ENCODE peak calls at places on chromosomes 12 and 14, in six cellular contexts. G is Peyer's patch, V is SK-N-SH, Z is Panc1, L is choroid plexus epithelial cell, Q is AG09309. N is an unnamed sample.

GRCh38 chr12:10366875-10367274 is 23.0 kb downstream of the KLRK1 start:
- DNase-seq in G (no peak), V (no peak), Z (no peak), L (peak), Q (no peak), N (no peak)

GRCh38 chr12:116774020-116774419 is 35.9 kb downstream of the RNFT2 start:
- DNase-seq in G (no peak), V (no peak), Z (no peak), L (no peak), Q (no peak), N (no peak)

GRCh38 chr12:11067514-11067913 is 5.4 kb upstream of the TAS2R46 start:
- DNase-seq in G (no peak), V (no peak), Z (no peak), L (peak), Q (no peak), N (no peak)

GRCh38 chr12:93127582-93128331 is 198.7 kb upstream of the EEA1 start:
- DNase-seq in G (no peak), V (no peak), Z (no peak), L (peak), Q (peak), N (no peak)

GRCh38 chr14:53912121-53912520 is 44.5 kb downstream of the BMP4 start:
- DNase-seq in G (no peak), V (no peak), Z (no peak), L (no peak), Q (no peak), N (no peak)

GRCh38 chr12:104510873-104511243 is 54.1 kb downstream of the CHST11 start:
- DNase-seq in G (no peak), V (no peak), Z (no peak), L (no peak), Q (no peak), N (no peak)

GRCh38 chr12:2582631-2583616 is 211.8 kb upstream of the FKBP4 start:
- DNase-seq in G (no peak), V (peak), Z (no peak), L (peak), Q (no peak), N (peak)

GRCh38 chr14:56759633-56760032 is 50.6 kb downstream of the OTX2 start:
- DNase-seq in G (no peak), V (no peak), Z (no peak), L (no peak), Q (no peak), N (no peak)

GRCh38 chr14:22979748-22980392 is 2.5 kb downstream of the AJUBA start:
- DNase-seq in G (no peak), V (no peak), Z (no peak), L (no peak), Q (no peak), N (no peak)

GRCh38 chr12:124359671-124360581 is 65.0 kb downstream of the RFLNA start:
- DNase-seq in G (no peak), V (peak), Z (no peak), L (peak), Q (no peak), N (no peak)

GRCh38 chr12:14307004-14307403 is 58.5 kb upstream of the ATF7IP start:
- DNase-seq in G (no peak), V (no peak), Z (no peak), L (no peak), Q (no peak), N (no peak)

GRCh38 chr12:132083731-132084641 is 60.1 kb downstream of the DDX51 start:
- DNase-seq in G (peak), V (peak), Z (peak), L (peak), Q (peak), N (peak)

GRCh38 chr12:21615441-21615840 is 10.8 kb upstream of the GYS2 start:
- DNase-seq in G (no peak), V (no peak), Z (no peak), L (peak), Q (no peak), N (no peak)

GRCh38 chr14:64513271-64513670 is 8.7 kb downstream of the ZBTB1 start:
- DNase-seq in G (no peak), V (no peak), Z (no peak), L (no peak), Q (no peak), N (no peak)

GRCh38 chr12:114288071-114288470 is 117.9 kb downstream of the TBX5 start:
- DNase-seq in G (no peak), V (no peak), Z (no peak), L (no peak), Q (peak), N (no peak)

GRCh38 chr14:103889313-103890051 is 38.8 kb upstream of the TDRD9 start:
- DNase-seq in G (no peak), V (peak), Z (no peak), L (peak), Q (no peak), N (no peak)

GRCh38 chr12:2417761-2418160 is 365.0 kb downstream of the CACNA1C start:
- DNase-seq in G (no peak), V (no peak), Z (no peak), L (no peak), Q (no peak), N (no peak)

GRCh38 chr12:108457006-108457733 is 57.9 kb upstream of the FICD start:
- DNase-seq in G (no peak), V (peak), Z (peak), L (peak), Q (peak), N (peak)

GRCh38 chr14:55698051-55698450 is 118.0 kb downstream of the KTN1 start:
- DNase-seq in G (no peak), V (no peak), Z (no peak), L (no peak), Q (no peak), N (no peak)

GRCh38 chr12:116937640-116938039 is 26.9 kb downstream of the FBXW8 start:
- DNase-seq in G (no peak), V (no peak), Z (no peak), L (no peak), Q (no peak), N (no peak)

GRCh38 chr12:113136128-113136989 is 798 bp upstream of the RASAL1 start:
- DNase-seq in G (peak), V (peak), Z (no peak), L (no peak), Q (no peak), N (no peak)

GRCh38 chr12:52800259-52800917 is 4.5 kb upstream of the KRT3 start:
- DNase-seq in G (no peak), V (no peak), Z (no peak), L (no peak), Q (no peak), N (no peak)

GRCh38 chr14:95240859-95241813 is 78.6 kb downstream of the CLMN start:
- DNase-seq in G (no peak), V (peak), Z (no peak), L (no peak), Q (no peak), N (no peak)

GRCh38 chr14:81555051-81555450 is 21.4 kb upstream of the SEL1L start:
- DNase-seq in G (no peak), V (no peak), Z (no peak), L (no peak), Q (no peak), N (no peak)

GRCh38 chr12:92134638-92135274 is 10.9 kb downstream of the BTG1 start:
- DNase-seq in G (no peak), V (no peak), Z (no peak), L (peak), Q (peak), N (no peak)

GRCh38 chr12:118850244-118850825 is 131.0 kb upstream of the SRRM4 start:
- DNase-seq in G (no peak), V (peak), Z (no peak), L (no peak), Q (no peak), N (no peak)

DNA sequence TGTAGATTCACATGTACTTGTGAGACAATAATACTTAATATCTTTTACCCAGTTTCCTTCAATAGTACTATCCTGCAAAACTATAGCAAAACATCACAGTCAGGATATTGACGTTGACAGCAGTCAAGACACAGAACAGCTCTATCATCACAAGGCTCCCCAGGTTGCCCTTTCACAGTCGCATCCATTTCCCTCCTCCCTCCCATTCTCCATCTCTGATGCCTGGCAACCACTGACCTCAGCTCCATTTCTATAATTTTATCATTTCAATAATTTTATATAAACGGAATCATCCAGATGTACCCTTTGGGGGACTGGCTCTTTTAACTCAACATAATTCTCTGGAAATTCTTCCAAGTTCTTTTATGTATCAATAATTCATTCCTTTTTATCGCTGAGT is 81.5 kb downstream of the PLXNC1 start:
- DNase-seq in G (no peak), V (no peak), Z (no peak), L (no peak), Q (no peak), N (no peak)
- H3K4me3 ChIP-seq in G (no peak), V (no peak), Z (no peak), L (no peak), Q (no peak), N (no peak)

GRCh38 chr14:21057803-21058675 is at the start of gene RNASE8:
- DNase-seq in G (no peak), V (no peak), Z (no peak), L (peak), Q (no peak), N (no peak)
- TF ChIP-seq CTCF in G (no peak), V (no peak), Z (no peak), L (peak), Q (no peak), N (peak)

GRCh38 chr12:57235728-57236131 is 6.2 kb downstream of the SHMT2 start:
- DNase-seq in G (no peak), V (no peak), Z (no peak), L (no peak), Q (no peak), N (no peak)

GRCh38 chr12:57235012-57235727 is 5.7 kb downstream of the SHMT2 start:
- DNase-seq in G (no peak), V (peak), Z (no peak), L (peak), Q (no peak), N (no peak)

GRCh38 chr12:57236925-57237652 is 7.6 kb downstream of the SHMT2 start:
- DNase-seq in G (no peak), V (no peak), Z (no peak), L (no peak), Q (no peak), N (no peak)

GRCh38 chr12:57237653-57237951 is 8.1 kb downstream of the SHMT2 start:
- DNase-seq in G (no peak), V (no peak), Z (no peak), L (no peak), Q (no peak), N (no peak)

DNA sequence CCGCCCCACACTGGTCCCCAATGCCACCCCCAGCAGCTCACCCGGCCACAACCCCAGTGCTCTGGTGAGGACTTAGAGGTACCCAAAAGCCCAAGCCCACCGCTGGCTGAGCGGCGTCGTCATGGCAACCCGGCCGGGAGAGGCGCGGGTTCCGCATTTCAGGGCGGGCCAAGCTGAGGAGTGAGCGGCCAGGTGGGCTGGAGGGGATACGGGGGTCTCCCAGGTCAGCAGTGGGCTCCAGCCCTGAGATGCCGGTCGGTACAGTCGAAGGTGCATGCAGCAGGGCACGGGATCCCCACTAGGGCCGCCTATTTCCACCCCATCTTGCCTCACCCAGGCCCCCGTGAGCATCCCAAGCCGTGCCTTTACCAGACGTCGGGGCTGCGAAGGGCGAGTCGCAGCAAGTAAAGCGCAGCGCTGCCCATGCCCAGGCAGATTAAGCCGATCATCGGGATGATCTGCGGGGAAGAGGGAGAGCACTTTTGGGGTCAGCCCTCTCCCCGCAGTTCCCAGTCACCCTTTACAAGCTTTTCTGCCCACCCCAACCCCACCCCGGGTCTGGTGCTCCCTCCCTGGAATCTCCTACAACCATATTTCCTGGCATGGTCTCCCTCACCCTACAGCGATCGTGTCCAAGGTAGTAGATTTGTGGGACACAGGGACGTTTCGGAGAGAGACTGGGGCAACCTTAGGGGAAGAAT is 6.9 kb downstream of the SHMT2 start:
- DNase-seq in G (no peak), V (no peak), Z (no peak), L (no peak), Q (no peak), N (peak)
- H3K4me3 ChIP-seq in G (no peak), V (no peak), Z (no peak), L (no peak), Q (no peak), N (no peak)

GRCh38 chr14:78202178-78202577 is 32.0 kb downstream of the NRXN3 start:
- DNase-seq in G (no peak), V (no peak), Z (no peak), L (no peak), Q (no peak), N (peak)

GRCh38 chr14:78197088-78197487 is 26.9 kb downstream of the NRXN3 start:
- DNase-seq in G (no peak), V (no peak), Z (no peak), L (no peak), Q (no peak), N (no peak)

GRCh38 chr14:78195431-78195830 is 25.3 kb downstream of the NRXN3 start:
- DNase-seq in G (no peak), V (no peak), Z (no peak), L (no peak), Q (no peak), N (no peak)

GRCh38 chr14:78196323-78196722 is 26.1 kb downstream of the NRXN3 start:
- DNase-seq in G (no peak), V (no peak), Z (no peak), L (no peak), Q (no peak), N (no peak)
- TF ChIP-seq CTCF in G (no peak), V (no peak), Z (peak), L (no peak), Q (no peak), N (no peak)

GRCh38 chr14:75559451-75560187 is 18.8 kb upstream of the FLVCR2 start:
- DNase-seq in G (no peak), V (no peak), Z (no peak), L (peak), Q (peak), N (no peak)
- H3K4me3 ChIP-seq in G (no peak), V (no peak), Z (no peak), L (no peak), Q (no peak), N (no peak)

DNA sequence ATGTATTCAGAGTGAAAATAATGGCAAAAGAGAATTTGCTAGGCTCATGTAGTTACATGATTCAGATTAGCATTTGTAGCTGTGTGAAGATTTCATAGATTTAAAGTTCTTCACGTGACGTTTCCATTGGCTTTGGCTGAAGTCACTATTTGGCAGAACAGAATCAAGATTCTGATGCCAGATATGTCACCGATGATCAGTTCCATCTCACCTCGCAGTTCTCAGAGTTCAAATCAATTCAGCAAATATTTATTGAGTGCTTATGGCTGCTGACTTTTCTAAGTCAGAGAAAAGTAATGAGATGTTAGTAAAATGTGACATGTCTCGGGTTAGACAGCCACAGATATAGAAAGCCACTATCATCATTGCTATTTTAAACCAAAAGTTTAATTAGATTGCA is 28.4 kb downstream of the ALX1 start:
- DNase-seq in G (no peak), V (no peak), Z (no peak), L (no peak), Q (no peak), N (no peak)
- TF ChIP-seq CTCF in G (no peak), V (no peak), Z (no peak), L (no peak), Q (no peak), N (no peak)

GRCh38 chr12:89568484-89568883 is 42.6 kb upstream of the POC1B start:
- DNase-seq in G (no peak), V (no peak), Z (no peak), L (no peak), Q (no peak), N (no peak)
- H3K4me3 ChIP-seq in G (no peak), V (no peak), Z (no peak), L (no peak), Q (no peak), N (no peak)

GRCh38 chr12:48366131-48366530 is 15.4 kb upstream of the ZNF641 start:
- DNase-seq in G (no peak), V (no peak), Z (no peak), L (peak), Q (no peak), N (no peak)
- TF ChIP-seq CTCF in G (no peak), V (no peak), Z (no peak), L (no peak), Q (no peak), N (no peak)

GRCh38 chr14:94175403-94176146 is 1.5 kb downstream of the PPP4R4 start:
- DNase-seq in G (no peak), V (no peak), Z (no peak), L (no peak), Q (no peak), N (no peak)
- H3K4me3 ChIP-seq in G (peak), V (peak), Z (peak), L (no peak), Q (peak), N (no peak)

GRCh38 chr14:66032800-66033199 is 453.4 kb upstream of the CCDC196 start:
- DNase-seq in G (no peak), V (no peak), Z (no peak), L (no peak), Q (no peak), N (no peak)
- TF ChIP-seq CTCF in G (no peak), V (no peak), Z (no peak), L (no peak), Q (no peak), N (no peak)

N was measured in GM06990.